ENCODE peak calls at places on chromosomes 4 and X, in eight cellular contexts. B is A172; G is hippocampal formation; Y is NCI-H2081; R is stimulated activated CD4-positive, alpha-beta T cell treated with anti-CD3 and anti-CD28 coated beads, Interleukin-4, amount 100 ng/mL, for 1 hour; Q is MV-4-11; F is substantia nigra; O is pancreas. H is an unnamed sample.

GRCh38 chrX:46554942-46555341 is 9.7 kb upstream of the ZNF674 start:
- DNase-seq in B (no peak), G (no peak), Y (no peak), R (no peak), Q (peak; percentile 32), F (no peak), O (no peak), H (peak; percentile 27)

GRCh38 chr4:3250438-3250955 is 1.5 kb downstream of the MSANTD1 start:
- DNase-seq in B (no peak), G (no peak), Y (no peak), R (no peak), Q (no peak), F (no peak), O (no peak), H (no peak)

GRCh38 chr4:8228319-8229250 is 29.5 kb downstream of the SH3TC1 start:
- DNase-seq in B (peak; percentile 83), G (peak; percentile 24), Y (peak; percentile 69), R (peak; percentile 73), Q (peak; percentile 74), F (peak; percentile 56), O (peak; percentile 89), H (peak; percentile 59)

GRCh38 chr4:46933686-46934085 is 24.6 kb upstream of the COX7B2 start:
- DNase-seq in B (peak; percentile 6), G (no peak), Y (no peak), R (no peak), Q (no peak), F (no peak), O (no peak), H (no peak)

GRCh38 chr4:74189331-74190043 is 31.6 kb downstream of the MTHFD2L start:
- DNase-seq in B (peak; percentile 42), G (no peak), Y (peak; percentile 48), R (no peak), Q (peak; percentile 22), F (no peak), O (no peak), H (peak; percentile 63)

GRCh38 chrX:23756165-23756564 is 13.1 kb upstream of the ACOT9 start:
- DNase-seq in B (peak; percentile 51), G (peak; percentile 1), Y (peak; percentile 43), R (peak; percentile 43), Q (peak; percentile 35), F (peak; percentile 14), O (peak; percentile 53), H (peak; percentile 54)

GRCh38 chrX:36978886-36979285 is 29.3 kb upstream of the FAM47C start:
- DNase-seq in B (peak; percentile 71), G (no peak), Y (no peak), R (no peak), Q (no peak), F (no peak), O (no peak), H (no peak)

GRCh38 chr4:141425124-141425523 is 204.4 kb downstream of the ZNF330 start:
- DNase-seq in B (peak; percentile 64), G (no peak), Y (no peak), R (no peak), Q (no peak), F (no peak), O (no peak), H (no peak)

GRCh38 chr4:7901274-7901845 is 38.3 kb downstream of the AFAP1 start:
- DNase-seq in B (no peak), G (no peak), Y (peak; percentile 35), R (no peak), Q (no peak), F (no peak), O (no peak), H (peak; percentile 84)

GRCh38 chr4:121728066-121728465 is 31.3 kb upstream of the ANXA5 start:
- DNase-seq in B (peak; percentile 83), G (no peak), Y (no peak), R (no peak), Q (no peak), F (no peak), O (no peak), H (no peak)

GRCh38 chr4:149999485-150000074 is 78.7 kb upstream of the DCLK2 start:
- DNase-seq in B (peak; percentile 70), G (peak; percentile 12), Y (peak; percentile 58), R (no peak), Q (peak; percentile 37), F (peak; percentile 14), O (peak; percentile 28), H (peak; percentile 49)

GRCh38 chr4:74682567-74683359 is 111.6 kb downstream of the BTC start:
- DNase-seq in B (peak; percentile 87), G (no peak), Y (no peak), R (no peak), Q (no peak), F (no peak), O (peak; percentile 55), H (no peak)

GRCh38 chrX:3268804-3269203 is 77.6 kb downstream of the MXRA5 start:
- DNase-seq in B (peak; percentile 55), G (no peak), Y (no peak), R (no peak), Q (no peak), F (no peak), O (no peak), H (no peak)

GRCh38 chr4:79176351-79176750 is 149.5 kb downstream of the NAA11 start:
- DNase-seq in B (no peak), G (no peak), Y (no peak), R (no peak), Q (no peak), F (no peak), O (no peak), H (no peak)

GRCh38 chr4:57191523-57192034 is 81.4 kb upstream of the IGFBP7 start:
- DNase-seq in B (no peak), G (no peak), Y (peak; percentile 54), R (no peak), Q (no peak), F (no peak), O (peak; percentile 47), H (no peak)

GRCh38 chr4:161522031-161522430 is 641.8 kb downstream of the FSTL5 start:
- DNase-seq in B (no peak), G (peak; percentile 2), Y (peak; percentile 58), R (no peak), Q (no peak), F (no peak), O (no peak), H (peak; percentile 36)

GRCh38 chr4:70902577-70903281 is 560 bp downstream of the MOB1B start:
- DNase-seq in B (no peak), G (no peak), Y (peak; percentile 28), R (no peak), Q (no peak), F (peak; percentile 11), O (no peak), H (no peak)

GRCh38 chr4:168765726-168766125 is 244.3 kb downstream of the CBR4 start:
- DNase-seq in B (peak; percentile 61), G (no peak), Y (no peak), R (no peak), Q (no peak), F (no peak), O (no peak), H (no peak)

GRCh38 chr4:87580057-87580456 is 28.3 kb upstream of the DSPP start:
- DNase-seq in B (no peak), G (no peak), Y (no peak), R (no peak), Q (no peak), F (no peak), O (no peak), H (no peak)

GRCh38 chr4:4791299-4791798 is 68.1 kb upstream of the MSX1 start:
- DNase-seq in B (no peak), G (peak; percentile 43), Y (no peak), R (no peak), Q (no peak), F (peak; percentile 25), O (no peak), H (no peak)

GRCh38 chrX:11351375-11352295 is 58.4 kb downstream of the AMELX start:
- DNase-seq in B (peak; percentile 9), G (no peak), Y (no peak), R (no peak), Q (peak; percentile 26), F (no peak), O (no peak), H (no peak)

GRCh38 chrX:150977411-150978162 is 5.5 kb upstream of the HMGB3 start:
- DNase-seq in B (no peak), G (no peak), Y (no peak), R (no peak), Q (no peak), F (no peak), O (no peak), H (no peak)

GRCh38 chrX:9788908-9789307 is 2.7 kb downstream of the SHROOM2 start:
- DNase-seq in B (no peak), G (no peak), Y (peak; percentile 64), R (no peak), Q (no peak), F (no peak), O (peak; percentile 50), H (peak; percentile 16)

GRCh38 chrX:97132654-97133415 is 249.1 kb downstream of the RPA4 start:
- DNase-seq in B (no peak), G (no peak), Y (no peak), R (no peak), Q (no peak), F (no peak), O (no peak), H (no peak)

GRCh38 chr4:121950680-121951569 is 935 bp downstream of the TRPC3 start:
- DNase-seq in B (peak; percentile 14), G (no peak), Y (peak; percentile 1), R (peak; percentile 24), Q (no peak), F (no peak), O (no peak), H (peak; percentile 7)

GRCh38 chr4:145956288-145956890 is 17.8 kb upstream of the ZNF827 start:
- DNase-seq in B (peak; percentile 38), G (no peak), Y (peak; percentile 10), R (peak; percentile 7), Q (peak; percentile 3), F (no peak), O (peak; percentile 34), H (peak; percentile 45)

GRCh38 chrX:120517936-120518335 is 42.8 kb downstream of the CUL4B start:
- DNase-seq in B (no peak), G (no peak), Y (no peak), R (no peak), Q (no peak), F (no peak), O (no peak), H (no peak)

GRCh38 chrX:108070891-108071290 is 20.5 kb downstream of the PSMD10 start:
- DNase-seq in B (no peak), G (no peak), Y (no peak), R (no peak), Q (no peak), F (no peak), O (no peak), H (no peak)

GRCh38 chr4:74805601-74806000 is 11.3 kb upstream of the BTC start:
- DNase-seq in B (peak; percentile 16), G (no peak), Y (no peak), R (no peak), Q (no peak), F (no peak), O (no peak), H (no peak)

GRCh38 chr4:188110036-188110435 is 633 bp upstream of the TRIML2 start:
- DNase-seq in B (no peak), G (no peak), Y (no peak), R (no peak), Q (no peak), F (no peak), O (no peak), H (no peak)